ENCODE peak calls at places on chromosomes 4 and X, in five cellular contexts. O, F, L, I and H are unnamed samples.

GRCh38 chr4:69742596-69742995 is 17.8 kb downstream of the SULT1B1 start:
- DNase-seq in I (no peak), O (no peak), F (no peak), L (no peak), H (no peak)

GRCh38 chrX:110021180-110022022 is 18.5 kb downstream of the TMEM164 start:
- DNase-seq in I (no peak), O (peak; percentile 74), L (peak; percentile 84), F (no peak), H (peak; percentile 59)

GRCh38 chr4:110216079-110216478 is 17.7 kb upstream of the ELOVL6 start:
- DNase-seq in L (peak; percentile 39), I (no peak), O (no peak), F (no peak), H (no peak)

GRCh38 chr4:6177587-6178197 is 22.7 kb downstream of the JAKMIP1 start:
- DNase-seq in L (no peak), F (no peak), I (no peak), O (no peak), H (no peak)

GRCh38 chrX:39730671-39731389 is 366.9 kb downstream of the BCOR start:
- DNase-seq in O (peak; percentile 68), L (peak; percentile 93), F (peak; percentile 18), I (peak; percentile 35), H (peak; percentile 65)

GRCh38 chr4:136336479-136336878 is 1195.8 kb downstream of the PCDH18 start:
- DNase-seq in I (no peak), L (no peak), O (no peak), F (no peak), H (no peak)

GRCh38 chrX:68757331-68757730 is 71.5 kb upstream of the EFNB1 start:
- DNase-seq in O (no peak), I (no peak), L (no peak), F (no peak), H (no peak)

GRCh38 chrX:107503996-107504395 is 54.5 kb downstream of the FRMPD3 start:
- DNase-seq in I (no peak), O (no peak), F (no peak), L (no peak), H (no peak)

GRCh38 chr4:173121044-173121685 is 47.4 kb upstream of the GALNT7 start:
- DNase-seq in L (peak; percentile 47), O (no peak), F (peak; percentile 2), I (no peak), H (peak; percentile 2)

GRCh38 chr4:188411805-188412204 is 272.6 kb downstream of the TRIML1 start:
- DNase-seq in F (no peak), L (no peak), O (no peak), I (no peak), H (no peak)

GRCh38 chrX:21975827-21976226 is 35.3 kb downstream of the SMS start:
- DNase-seq in I (no peak), L (peak; percentile 80), F (peak; percentile 8), O (peak; percentile 74), H (peak; percentile 28)

GRCh38 chr4:100707786-100708185 is 190.0 kb upstream of the EMCN start:
- DNase-seq in O (no peak), L (peak; percentile 33), F (no peak), I (no peak), H (no peak)

GRCh38 chr4:73257995-73258667 is 467 bp downstream of the ANKRD17 start:
- DNase-seq in O (peak; percentile 16), F (peak; percentile 54), L (peak; percentile 29), I (peak; percentile 59), H (peak; percentile 38)

GRCh38 chr4:2356123-2357069 is 62.0 kb downstream of the ZFYVE28 start:
- DNase-seq in I (no peak), F (no peak), L (no peak), O (no peak), H (no peak)

GRCh38 chrX:153488231-153488914 is 6.4 kb upstream of the BGN start:
- DNase-seq in L (peak; percentile 58), O (no peak), F (no peak), I (no peak), H (peak; percentile 56)

GRCh38 chrX:27276751-27277150 is 186.4 kb downstream of the PPP4R3C start:
- DNase-seq in O (no peak), F (no peak), L (no peak), I (no peak), H (no peak)

GRCh38 chrX:11261260-11261659 is 32.0 kb upstream of the AMELX start:
- DNase-seq in F (no peak), O (peak; percentile 66), I (no peak), L (peak; percentile 73), H (peak; percentile 78)

GRCh38 chr4:152007108-152007507 is 246.3 kb upstream of the GATB start:
- DNase-seq in L (no peak), F (no peak), O (no peak), I (no peak), H (no peak)